ENCODE peak calls at places on chromosome 5, in five cellular contexts. Q is hepatocyte, E is progenitor cell of endocrine pancreas, C is tibial artery, O is neural crest cell. N is an unnamed sample.
A peak's percentile ranks its signal among the peaks of the same experiment; 100 is the strongest.

GRCh38 chr5:168779333-168779732 is 200.2 kb upstream of the PANK3 start:
- DNase-seq in Q (no peak), E (no peak), C (no peak), O (no peak), N (no peak)

GRCh38 chr5:103435136-103435914 is 127.3 kb downstream of the NUDT12 start:
- DNase-seq in Q (no peak), E (no peak), C (no peak), O (no peak), N (no peak)

GRCh38 chr5:60494144-60494543 is 205.8 kb downstream of the DEPDC1B start:
- DNase-seq in Q (no peak), E (no peak), C (no peak), O (no peak), N (no peak)

GRCh38 chr5:145938699-145939531 is 2.5 kb downstream of the SH3RF2 start:
- DNase-seq in Q (no peak), E (no peak), C (no peak), O (no peak), N (no peak)

GRCh38 chr5:78647411-78647818 is 1.2 kb downstream of the LHFPL2 start:
- DNase-seq in Q (peak; percentile 45), E (no peak), C (no peak), O (no peak), N (no peak)

GRCh38 chr5:171984748-171985419 is 21.6 kb downstream of the FBXW11 start:
- DNase-seq in Q (no peak), E (no peak), C (no peak), O (no peak), N (no peak)

GRCh38 chr5:150765019-150765788 is 6.4 kb upstream of the DCTN4 start:
- DNase-seq in Q (no peak), E (no peak), C (no peak), O (no peak), N (no peak)

GRCh38 chr5:171664489-171664888 is 121.1 kb upstream of the SMIM23 start:
- DNase-seq in Q (no peak), E (no peak), C (no peak), O (no peak), N (no peak)

GRCh38 chr5:147479949-147480348 is 29.9 kb downstream of the DPYSL3 start:
- DNase-seq in Q (no peak), E (no peak), C (no peak), O (no peak), N (no peak)

GRCh38 chr5:6837519-6838110 is 124.4 kb downstream of the TENT4A start:
- DNase-seq in Q (no peak), E (no peak), C (no peak), O (peak; percentile 35), N (peak; percentile 59)

GRCh38 chr5:151081426-151082273 is 816 bp upstream of the TNIP1 start:
- DNase-seq in Q (peak; percentile 86), E (no peak), C (no peak), O (no peak), N (no peak)

GRCh38 chr5:1568201-1568979 is 44.6 kb upstream of the LPCAT1 start:
- DNase-seq in Q (peak; percentile 83), E (no peak), C (peak; percentile 45), O (no peak), N (no peak)

GRCh38 chr5:34045996-34046395 is 3.0 kb upstream of the C1QTNF3 start:
- DNase-seq in Q (no peak), E (no peak), C (no peak), O (no peak), N (no peak)

GRCh38 chr5:142391031-142391872 is 66.4 kb upstream of the SPRY4 start:
- DNase-seq in Q (no peak), E (no peak), C (no peak), O (no peak), N (no peak)

GRCh38 chr5:175800656-175801081 is 70.7 kb upstream of the CPLX2 start:
- DNase-seq in Q (no peak), E (no peak), C (no peak), O (no peak), N (peak; percentile 74)

GRCh38 chr5:65128226-65128625 is 353.5 kb downstream of the ADAMTS6 start:
- DNase-seq in Q (no peak), E (no peak), C (no peak), O (no peak), N (no peak)

GRCh38 chr5:73306741-73307275 is 133.8 kb downstream of the TMEM174 start:
- DNase-seq in Q (no peak), E (no peak), C (no peak), O (no peak), N (no peak)

GRCh38 chr5:173591300-173591622 is 25.2 kb downstream of the BOD1 start:
- DNase-seq in Q (no peak), E (no peak), C (no peak), O (no peak), N (no peak)

N was measured in glutamatergic neuron.